ENCODE peak calls at places on chromosomes 7 and 10, in nine cellular contexts. A, R, B, P, W, G, J, F and Z are unnamed samples.

GRCh38 chr10:30510184-30510931 is 76.4 kb downstream of the MAP3K8 start:
- DNase-seq in A (no peak), R (no peak), B (no peak), P (peak; percentile 11), W (no peak), G (peak; percentile 75), J (peak; percentile 33), F (peak; percentile 59), Z (no peak)

GRCh38 chr7:26620352-26620751 is 244.0 kb downstream of the SKAP2 start:
- DNase-seq in A (no peak), R (no peak), B (peak; percentile 7), P (no peak), W (no peak), G (no peak), J (no peak), F (no peak), Z (no peak)

GRCh38 chr7:2099036-2099957 is 133.4 kb downstream of the MAD1L1 start:
- DNase-seq in A (no peak), R (peak; percentile 73), B (no peak), P (no peak), W (no peak), G (no peak), J (no peak), F (peak; percentile 25), Z (peak; percentile 81)

GRCh38 chr7:74453321-74454011 is at the start of gene GTF2IRD1:
- DNase-seq in A (peak; percentile 12), R (peak; percentile 78), B (peak; percentile 72), P (peak; percentile 33), W (peak; percentile 70), G (peak; percentile 87), J (peak; percentile 35), F (peak; percentile 51), Z (peak; percentile 75)

GRCh38 chr10:28241766-28242399 is 61.0 kb downstream of the MPP7 start:
- DNase-seq in A (peak; percentile 23), R (peak; percentile 39), B (peak; percentile 84), P (no peak), W (peak; percentile 55), G (no peak), J (peak; percentile 44), F (peak; percentile 42), Z (no peak)

GRCh38 chr7:43879477-43879876 is 10.2 kb upstream of the MRPS24 start:
- DNase-seq in A (no peak), R (no peak), B (peak; percentile 74), P (no peak), W (no peak), G (no peak), J (peak; percentile 49), F (no peak), Z (no peak)

GRCh38 chr10:95474228-95475002 is 86.8 kb downstream of the SORBS1 start:
- DNase-seq in A (no peak), R (no peak), B (peak; percentile 74), P (no peak), W (no peak), G (no peak), J (no peak), F (no peak), Z (no peak)

GRCh38 chr7:53794816-53795215 is 747.4 kb upstream of the VSTM2A start:
- DNase-seq in A (no peak), R (no peak), B (no peak), P (no peak), W (no peak), G (no peak), J (no peak), F (no peak), Z (peak; percentile 34)

GRCh38 chr7:142153400-142153799 is 41.9 kb downstream of the MGAM2 start:
- DNase-seq in A (no peak), R (no peak), B (no peak), P (no peak), W (no peak), G (no peak), J (no peak), F (no peak), Z (no peak)

GRCh38 chr7:45583296-45583695 is 9.1 kb downstream of the ADCY1 start:
- DNase-seq in A (no peak), R (no peak), B (no peak), P (no peak), W (no peak), G (peak; percentile 14), J (no peak), F (no peak), Z (no peak)

GRCh38 chr10:110411047-110411410 is 86.7 kb upstream of the DUSP5 start:
- DNase-seq in A (no peak), R (no peak), B (no peak), P (no peak), W (no peak), G (peak; percentile 81), J (no peak), F (no peak), Z (no peak)

GRCh38 chr10:37937864-37938263 is 38.6 kb downstream of the ZNF25 start:
- DNase-seq in A (no peak), R (no peak), B (no peak), P (no peak), W (no peak), G (no peak), J (no peak), F (no peak), Z (no peak)

GRCh38 chr10:81820418-81820817 is 54.6 kb upstream of the NRG3 start:
- DNase-seq in A (no peak), R (no peak), B (peak; percentile 6), P (no peak), W (no peak), G (no peak), J (no peak), F (no peak), Z (no peak)

GRCh38 chr10:32947586-32947985 is 10.4 kb downstream of the ITGB1 start:
- DNase-seq in A (no peak), R (no peak), B (no peak), P (no peak), W (no peak), G (no peak), J (no peak), F (no peak), Z (no peak)

GRCh38 chr7:1100886-1101579 is 13.1 kb downstream of the GPER1 start:
- DNase-seq in A (no peak), R (no peak), B (no peak), P (no peak), W (no peak), G (no peak), J (no peak), F (no peak), Z (peak; percentile 80)